ENCODE peak calls at places on chromosome 1, in five cellular contexts. I is left lung, O is prostate gland, G is mucosa of descending colon, T is IMR-90. S is an unnamed sample.
A peak's percentile ranks its signal among the peaks of the same experiment; 100 is the strongest.

GRCh38 chr1:111402083-111402482 is 25.5 kb downstream of the OVGP1 start:
- DNase-seq in I (no peak), G (no peak), O (no peak), T (no peak), S (no peak)

GRCh38 chr1:210123924-210124589 is 108.5 kb upstream of the SERTAD4 start:
- DNase-seq in T (peak; percentile 48), O (no peak), G (no peak), I (no peak), S (no peak)

GRCh38 chr1:2393471-2393877 is 1.8 kb downstream of the RER1 start:
- DNase-seq in G (peak; percentile 45), T (no peak), O (no peak), I (no peak), S (no peak)

GRCh38 chr1:30200161-30200560 is 523.2 kb downstream of the MATN1 start:
- DNase-seq in O (no peak), T (no peak), G (no peak), I (no peak), S (no peak)

GRCh38 chr1:152034654-152035405 is 2.0 kb downstream of the S100A11 start:
- DNase-seq in T (peak; percentile 59), O (peak; percentile 80), G (peak; percentile 77), I (no peak), S (no peak)

GRCh38 chr1:72837781-72838180 is 555.4 kb upstream of the NEGR1 start:
- DNase-seq in O (no peak), T (no peak), I (no peak), G (no peak), S (no peak)

GRCh38 chr1:59502009-59502691 is 205.3 kb downstream of the FGGY start:
- DNase-seq in T (no peak), G (no peak), I (no peak), O (no peak), S (no peak)

GRCh38 chr1:100628631-100629081 is 90.7 kb downstream of the GPR88 start:
- DNase-seq in G (no peak), O (no peak), I (no peak), T (peak; percentile 14), S (no peak)

GRCh38 chr1:244603498-244603897 is 49.4 kb upstream of the DESI2 start:
- DNase-seq in I (no peak), G (no peak), T (peak; percentile 58), O (no peak), S (no peak)

GRCh38 chr1:160004001-160004400 is 27.8 kb downstream of the PIGM start:
- DNase-seq in T (no peak), G (no peak), O (no peak), I (no peak), S (no peak)

GRCh38 chr1:44408181-44409018 is 3.3 kb downstream of the RNF220 start:
- DNase-seq in T (no peak), G (no peak), O (no peak), I (no peak), S (no peak)

GRCh38 chr1:20587639-20588017 is 1.3 kb upstream of the CDA start:
- DNase-seq in G (peak; percentile 38), O (no peak), I (no peak), T (peak; percentile 63), S (no peak)

GRCh38 chr1:234528073-234528865 is 49.3 kb upstream of the TARBP1 start:
- DNase-seq in T (no peak), O (no peak), G (no peak), I (peak; percentile 56), S (no peak)

GRCh38 chr1:226524547-226524946 is 24.0 kb upstream of the STUM start:
- DNase-seq in O (no peak), T (no peak), G (no peak), I (no peak), S (no peak)

GRCh38 chr1:38047603-38048146 is 1.1 kb upstream of the POU3F1 start:
- DNase-seq in T (peak; percentile 56), O (no peak), G (no peak), I (no peak), S (no peak)

GRCh38 chr1:68963353-68963752 is 466.5 kb upstream of the DEPDC1 start:
- DNase-seq in T (no peak), O (no peak), I (no peak), G (no peak), S (no peak)

GRCh38 chr1:25443030-25443699 is 12.5 kb downstream of the MACO1 start:
- DNase-seq in T (no peak), O (no peak), G (no peak), I (no peak), S (no peak)

GRCh38 chr1:206923009-206923960 is 1.5 kb upstream of the FCMR start:
- DNase-seq in O (no peak), G (peak; percentile 64), T (no peak), I (no peak), S (peak; percentile 95)

GRCh38 chr1:170891872-170892271 is 43.5 kb upstream of the MROH9 start:
- DNase-seq in O (no peak), G (peak; percentile 39), T (no peak), I (no peak), S (no peak)

GRCh38 chr1:176626572-176627061 is 163.6 kb downstream of the PAPPA2 start:
- DNase-seq in I (no peak), O (no peak), T (no peak), G (no peak), S (no peak)

GRCh38 chr1:12556368-12556930 is 61.6 kb downstream of the DHRS3 start:
- DNase-seq in I (peak; percentile 69), T (peak; percentile 93), G (peak; percentile 39), O (peak; percentile 54), S (no peak)

DNA sequence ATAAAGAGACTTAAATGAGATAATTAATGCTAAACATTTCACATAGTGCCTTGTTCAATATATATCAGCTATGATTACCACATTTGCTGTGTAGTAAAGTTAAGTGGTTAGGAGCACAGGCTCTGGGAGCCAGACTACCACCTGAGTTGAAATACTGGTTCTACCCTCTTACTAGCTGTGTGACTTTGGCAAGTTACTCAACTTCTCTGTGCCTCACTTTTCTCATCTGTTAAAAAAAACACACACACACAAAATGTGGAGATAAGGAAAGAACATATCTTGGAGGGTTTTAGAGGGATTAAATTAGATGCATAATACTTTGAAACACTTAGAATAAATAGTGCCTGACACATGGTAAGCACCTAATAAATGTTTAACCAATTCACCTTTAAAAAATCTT is 51.8 kb upstream of the NRDC start:
- DNase-seq in T (no peak), O (no peak), G (no peak), I (no peak), S (no peak)
- H3K36me3 ChIP-seq in T (peaks cover 27% of the 10 kb centered on the region), O (no peaks in the 10 kb centered on the region), G (no peaks in the 10 kb centered on the region), I (no peaks in the 10 kb centered on the region), S (no peaks in the 10 kb centered on the region)

GRCh38 chr1:15886613-15887167 is 39.2 kb downstream of the SPEN start:
- DNase-seq in G (no peak), T (no peak), O (no peak), I (no peak), S (no peak)
- H3K4me1 ChIP-seq in G (peaks cover 13% of the 10 kb centered on the region), T (peaks cover 4% of the 10 kb centered on the region), O (no peaks in the 10 kb centered on the region), I (peaks cover 26% of the 10 kb centered on the region), S (peaks cover 57% of the 10 kb centered on the region)

GRCh38 chr1:41587791-41588190 is 103.3 kb upstream of the EDN2 start:
- DNase-seq in T (no peak), G (no peak), I (no peak), O (no peak), S (no peak)
- TF ChIP-seq CTCF in T (no peak), G (no peak), I (no peak), O (no peak), S (no peak)

GRCh38 chr1:15916916-15917315 is 59.0 kb downstream of the ZBTB17 start:
- DNase-seq in G (no peak), T (no peak), O (no peak), I (no peak), S (no peak)
- H3K36me3 ChIP-seq in G (peaks cover 5% of the 10 kb centered on the region), T (peaks cover 10% of the 10 kb centered on the region), O (no peaks in the 10 kb centered on the region), I (no peaks in the 10 kb centered on the region), S (peaks cover 34% of the 10 kb centered on the region)

GRCh38 chr1:221101792-221102191 is 222.5 kb downstream of the HLX start:
- DNase-seq in O (no peak), G (no peak), T (peak; percentile 76), I (no peak), S (no peak)
- H3K4me1 ChIP-seq in O (no peaks in the 10 kb centered on the region), G (no peaks in the 10 kb centered on the region), T (peaks cover 9% of the 10 kb centered on the region), I (peaks cover 9% of the 10 kb centered on the region), S (peaks cover 43% of the 10 kb centered on the region)

GRCh38 chr1:98939471-98939870 is 65.2 kb downstream of the PLPPR5 start:
- DNase-seq in G (no peak), T (no peak), O (no peak), I (no peak), S (no peak)

GRCh38 chr1:98940680-98941079 is 64.0 kb downstream of the PLPPR5 start:
- DNase-seq in T (peak; percentile 81), G (no peak), O (no peak), I (no peak), S (no peak)

GRCh38 chr1:98940069-98940468 is 64.6 kb downstream of the PLPPR5 start:
- DNase-seq in G (peak; percentile 7), I (no peak), T (no peak), O (no peak), S (no peak)
- TF ChIP-seq CTCF in G (no peak), I (no peak), T (no peak), O (no peak), S (no peak)